ENCODE peak calls at places on chromosomes 11 and 22, in eight cellular contexts. F is HCT116, C is GM12878, Q is hepatocyte, P is astrocyte, Y is GM23338, T is neuronal stem cell, R is HepG2. B is an unnamed sample.

GRCh38 chr22:41070665-41071331 is 21.6 kb upstream of the EP300 start:
- DNase-seq in F (no peak), C (no peak), Q (no peak), P (no peak), Y (no peak), T (no peak), R (no peak), B (no peak)

GRCh38 chr11:26847459-26847858 is 125.6 kb upstream of the SLC5A12 start:
- DNase-seq in F (no peak), C (no peak), Q (no peak), P (no peak), Y (no peak), T (no peak), R (no peak), B (no peak)

GRCh38 chr22:40976866-40977700 is 25.9 kb downstream of the RBX1 start:
- DNase-seq in F (no peak), C (no peak), Q (no peak), P (no peak), Y (no peak), T (no peak), R (no peak), B (no peak)

GRCh38 chr22:20522134-20522827 is 14.9 kb downstream of the MED15 start:
- DNase-seq in F (no peak), C (no peak), Q (no peak), P (no peak), Y (no peak), T (no peak), R (no peak), B (no peak)

GRCh38 chr11:133078591-133079179 is 453.6 kb downstream of the OPCML start:
- DNase-seq in F (no peak), C (no peak), Q (peak), P (no peak), Y (peak), T (peak), R (peak), B (peak)

GRCh38 chr11:68338041-68338800 is 25.8 kb downstream of the LRP5 start:
- DNase-seq in F (no peak), C (no peak), Q (no peak), P (peak), Y (no peak), T (no peak), R (no peak), B (peak)

GRCh38 chr11:129048911-129049310 is 106.2 kb upstream of the TP53AIP1 start:
- DNase-seq in F (no peak), C (no peak), Q (no peak), P (no peak), Y (no peak), T (no peak), R (no peak), B (no peak)

GRCh38 chr11:65279713-65280459 is 18.1 kb downstream of the POLA2 start:
- DNase-seq in F (peak), C (peak), Q (peak), P (peak), Y (no peak), T (no peak), R (peak), B (peak)

GRCh38 chr11:72439455-72439854 is 5.1 kb upstream of the CLPB start:
- DNase-seq in F (no peak), C (no peak), Q (no peak), P (peak), Y (no peak), T (no peak), R (no peak), B (peak)

GRCh38 chr22:50560034-50560433 is 2.7 kb downstream of the SYCE3 start:
- DNase-seq in F (no peak), C (no peak), Q (no peak), P (no peak), Y (no peak), T (no peak), R (no peak), B (no peak)

DNA sequence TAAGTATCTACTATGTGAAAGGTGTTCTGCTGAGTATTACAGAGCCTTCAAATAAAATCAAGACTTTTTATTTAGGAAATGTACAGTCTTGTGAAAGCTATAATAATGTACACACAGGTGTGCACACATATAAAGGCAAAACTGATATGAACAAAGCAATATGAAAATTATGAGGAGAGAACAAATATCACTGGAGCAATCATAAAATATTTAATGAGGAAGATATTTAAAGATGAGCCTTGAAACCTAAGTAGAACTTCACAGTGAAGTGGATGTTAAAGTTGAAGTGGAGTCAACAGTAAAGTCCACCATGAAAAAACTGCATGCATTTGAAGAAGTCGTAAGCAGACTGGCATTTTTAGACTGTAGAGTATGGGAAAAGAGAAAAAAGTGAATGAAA is 18.5 kb downstream of the OR51F1 start:
- DNase-seq in F (no peak), C (no peak), Q (no peak), P (no peak), Y (no peak), T (no peak), R (no peak), B (no peak)
- H2AFZ ChIP-seq in F (no peak), C (no peak), Q (no peak), P (no peak), Y (no peak), T (no peak), R (no peak), B (no peak)

GRCh38 chr11:33996498-33997454 is 54.8 kb upstream of the CAPRIN1 start:
- DNase-seq in F (peak), C (peak), Q (peak), P (peak), Y (peak), T (peak), R (peak), B (peak)
- H2AFZ ChIP-seq in F (peak), C (no peak), Q (peak), P (no peak), Y (peak), T (peak), R (no peak), B (no peak)

GRCh38 chr22:36586852-36587251 is 57.9 kb upstream of the EIF3D start:
- DNase-seq in F (no peak), C (no peak), Q (no peak), P (no peak), Y (no peak), T (no peak), R (no peak), B (no peak)

GRCh38 chr22:36588285-36588684 is 59.3 kb upstream of the EIF3D start:
- DNase-seq in F (no peak), C (no peak), Q (no peak), P (no peak), Y (no peak), T (no peak), R (no peak), B (no peak)

GRCh38 chr22:36585841-36586240 is 56.9 kb upstream of the EIF3D start:
- DNase-seq in F (no peak), C (no peak), Q (no peak), P (no peak), Y (peak), T (no peak), R (no peak), B (no peak)

GRCh38 chr22:36586250-36586649 is 57.3 kb upstream of the EIF3D start:
- DNase-seq in F (no peak), C (no peak), Q (no peak), P (no peak), Y (no peak), T (no peak), R (no peak), B (no peak)

DNA sequence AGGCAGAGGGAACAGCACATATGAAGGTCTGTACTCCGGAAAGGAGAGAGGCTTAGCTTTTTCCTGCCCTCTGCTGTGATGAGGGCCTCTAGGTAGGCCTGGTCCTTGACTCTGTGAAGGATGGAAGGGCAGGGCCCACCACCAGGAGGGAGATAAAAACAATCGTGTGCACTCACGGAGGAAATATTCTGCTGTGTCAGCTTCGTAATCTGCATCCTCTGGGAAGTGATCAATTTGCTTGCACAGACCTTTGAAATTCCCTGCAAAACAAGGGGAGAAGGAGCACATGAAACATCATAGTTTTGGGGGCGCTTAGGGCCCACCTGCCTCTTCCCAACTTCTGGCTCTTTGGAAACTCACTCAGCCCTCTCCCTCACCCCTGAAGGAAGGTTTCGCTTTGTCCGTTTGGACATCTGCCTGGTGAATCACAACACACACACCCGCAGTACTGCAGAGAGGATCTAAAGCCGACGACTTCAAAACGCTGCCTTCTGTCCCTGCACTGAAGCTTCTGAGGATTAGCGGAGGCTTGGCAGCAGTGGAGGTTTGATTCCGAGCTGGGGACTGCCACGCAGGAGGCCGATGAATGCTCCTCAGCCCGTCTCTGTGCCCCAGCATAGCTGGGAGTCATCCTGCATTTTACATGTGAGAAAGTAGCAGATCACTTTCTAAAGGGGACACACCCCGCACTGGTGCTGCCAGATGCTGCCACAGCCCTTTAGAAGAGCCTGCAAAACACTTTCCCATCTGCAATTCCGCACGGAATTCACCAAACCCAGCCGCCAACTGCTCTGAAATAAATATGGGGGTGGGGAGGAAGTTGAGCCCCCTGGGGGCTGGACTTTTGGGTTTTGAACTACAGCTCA is 58.6 kb upstream of the EIF3D start:
- DNase-seq in F (no peak), C (no peak), Q (no peak), P (peak), Y (no peak), T (no peak), R (no peak), B (peak)
- H2AFZ ChIP-seq in F (peak), C (no peak), Q (no peak), P (peak), Y (no peak), T (no peak), R (no peak), B (peak)

DNA sequence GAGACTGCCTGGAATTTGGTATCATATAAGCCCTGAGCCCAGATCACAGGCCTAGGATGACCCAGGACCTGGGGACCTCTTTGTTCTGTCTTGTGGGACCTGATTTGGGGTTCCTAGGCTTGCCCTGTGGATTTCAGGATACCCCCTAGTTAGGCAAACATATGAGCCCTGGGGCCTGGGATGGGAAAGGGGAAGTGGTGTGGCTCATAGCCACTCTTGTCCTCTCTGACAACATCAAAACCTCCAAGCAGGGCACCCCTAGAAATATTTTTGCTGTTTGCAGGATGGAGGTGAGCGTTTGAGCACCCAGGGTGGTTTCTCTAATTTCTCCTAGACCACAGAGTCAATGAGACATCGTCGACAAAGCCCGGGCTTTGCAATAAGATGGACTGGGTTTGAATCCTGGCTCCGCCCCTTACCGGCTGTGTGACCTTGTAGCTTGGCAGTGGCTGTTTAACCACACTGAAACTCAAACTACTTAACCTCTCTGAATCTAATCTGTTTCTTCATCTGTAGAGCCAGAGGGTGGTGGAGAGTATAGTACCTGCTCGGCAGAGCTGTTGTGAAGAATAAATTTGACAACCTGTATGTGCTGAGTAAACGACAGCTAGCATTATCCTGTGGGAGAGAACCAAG is 5.3 kb upstream of the LRRC10B start:
- DNase-seq in F (no peak), C (no peak), Q (no peak), P (no peak), Y (no peak), T (no peak), R (no peak), B (no peak)
- H2AFZ ChIP-seq in F (no peak), C (no peak), Q (no peak), P (no peak), Y (no peak), T (no peak), R (no peak), B (no peak)

DNA sequence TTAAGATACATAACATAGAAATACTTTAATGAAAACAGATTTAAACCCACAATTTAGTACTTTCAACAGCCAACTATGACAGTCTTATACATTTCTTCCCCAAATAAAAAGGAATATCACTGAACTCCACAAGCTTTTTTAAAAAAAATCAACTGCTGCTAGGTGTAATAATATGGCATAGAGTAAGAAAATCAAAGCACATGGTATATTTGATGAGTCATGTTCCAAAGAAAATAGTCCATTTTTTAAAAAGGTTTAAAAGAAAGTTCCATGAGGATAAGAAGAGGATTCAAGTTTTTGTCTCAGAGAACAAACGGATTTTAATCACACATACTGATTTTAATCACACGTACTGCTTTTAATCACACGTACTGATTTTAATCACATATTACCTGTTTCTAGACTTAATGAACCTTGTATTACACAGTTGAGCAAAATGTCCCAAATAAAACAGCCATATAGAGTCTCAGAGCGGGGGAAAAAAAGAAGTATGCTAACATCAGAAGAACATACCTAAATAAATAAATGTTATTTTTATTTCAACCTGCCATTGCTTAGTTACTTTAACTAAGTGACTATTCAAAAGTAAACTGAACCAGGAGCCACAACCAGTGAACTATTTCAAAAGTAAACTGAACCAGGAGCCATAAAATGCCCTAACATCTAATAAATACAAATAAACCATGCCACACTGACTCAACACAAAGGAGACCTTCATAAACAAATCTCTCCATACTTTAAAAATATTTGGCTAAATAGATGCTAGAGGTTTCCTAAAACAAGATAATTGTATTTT is 198.4 kb downstream of the SBF2 start:
- DNase-seq in F (no peak), C (no peak), Q (no peak), P (no peak), Y (no peak), T (no peak), R (no peak), B (no peak)
- H2AFZ ChIP-seq in F (no peak), C (no peak), Q (no peak), P (no peak), Y (no peak), T (no peak), R (no peak), B (no peak)

DNA sequence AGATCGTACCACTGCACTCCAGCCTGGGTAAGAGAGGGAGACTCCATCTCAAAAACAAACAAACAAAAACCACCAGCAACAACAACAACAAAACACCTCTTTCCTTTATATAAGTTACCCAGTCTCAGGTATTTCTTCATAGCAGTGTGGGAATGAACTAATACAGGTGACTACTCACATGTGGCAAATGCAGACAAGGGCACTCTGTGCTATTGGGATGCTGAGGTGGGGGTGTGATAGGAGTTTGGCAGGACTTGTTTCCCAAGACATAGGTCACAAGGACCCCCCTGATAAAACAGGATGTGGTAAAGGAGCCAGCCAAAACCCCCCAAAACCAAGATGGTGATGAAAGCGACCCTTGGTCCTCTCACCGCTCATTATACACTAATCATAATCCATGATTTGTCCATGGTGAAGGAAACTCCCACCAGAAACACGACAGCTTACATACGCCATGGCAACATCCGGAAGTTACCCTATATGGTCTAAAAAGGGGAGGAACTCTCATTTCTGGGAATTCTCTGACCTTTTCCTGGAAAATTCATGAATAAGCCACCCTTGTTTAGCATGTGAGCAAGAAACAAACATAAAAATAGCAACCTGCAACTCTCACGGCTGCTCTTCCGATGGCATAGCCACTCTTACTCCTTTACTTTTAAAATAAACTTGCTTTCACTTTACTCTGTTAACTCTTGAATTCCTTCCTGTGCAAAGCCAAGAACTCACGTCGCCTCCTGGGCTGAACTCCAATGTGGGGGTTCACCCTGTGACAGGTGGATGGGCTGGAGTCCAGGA is 18.8 kb upstream of the INCENP start:
- DNase-seq in F (no peak), C (no peak), Q (no peak), P (peak), Y (no peak), T (no peak), R (no peak), B (peak)
- H2AFZ ChIP-seq in F (no peak), C (peak), Q (no peak), P (no peak), Y (peak), T (peak), R (no peak), B (peak)

GRCh38 chr11:113602483-113602882 is 103.6 kb downstream of the TMPRSS5 start:
- DNase-seq in F (no peak), C (no peak), Q (no peak), P (no peak), Y (no peak), T (no peak), R (no peak), B (no peak)
- H2AFZ ChIP-seq in F (no peak), C (no peak), Q (no peak), P (no peak), Y (peak), T (no peak), R (no peak), B (no peak)

GRCh38 chr11:93001812-93002211 is 32.4 kb downstream of the MTNR1B start:
- DNase-seq in F (no peak), C (no peak), Q (no peak), P (no peak), Y (no peak), T (no peak), R (no peak), B (no peak)

GRCh38 chr11:93000511-93001476 is 31.3 kb downstream of the MTNR1B start:
- DNase-seq in F (peak), C (no peak), Q (no peak), P (peak), Y (no peak), T (no peak), R (peak), B (peak)

GRCh38 chr11:93002380-93002779 is 32.9 kb downstream of the MTNR1B start:
- DNase-seq in F (no peak), C (no peak), Q (no peak), P (no peak), Y (no peak), T (no peak), R (no peak), B (no peak)

DNA sequence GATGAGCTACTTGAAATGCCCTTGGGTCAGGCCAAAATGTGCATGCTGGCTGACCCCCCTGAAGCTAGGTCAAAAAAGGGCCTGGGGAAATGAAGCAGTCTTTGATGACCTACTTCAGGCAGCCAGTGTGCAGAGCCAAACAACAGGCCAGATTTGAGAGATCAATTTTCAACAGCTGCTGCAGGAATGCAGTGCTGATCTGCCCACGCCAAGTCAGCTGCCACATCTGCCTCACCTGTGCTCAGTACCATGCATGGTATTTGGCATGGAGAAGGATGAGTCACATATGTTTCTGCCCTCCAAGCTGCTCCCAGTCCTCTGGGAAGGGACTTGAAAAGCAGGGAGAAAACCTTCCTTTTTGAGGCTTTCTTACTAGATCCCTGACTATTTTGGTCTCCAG is 35.8 kb downstream of the MTNR1B start:
- DNase-seq in F (no peak), C (no peak), Q (no peak), P (peak), Y (no peak), T (no peak), R (no peak), B (peak)
- H2AFZ ChIP-seq in F (no peak), C (no peak), Q (no peak), P (no peak), Y (no peak), T (no peak), R (no peak), B (no peak)

DNA sequence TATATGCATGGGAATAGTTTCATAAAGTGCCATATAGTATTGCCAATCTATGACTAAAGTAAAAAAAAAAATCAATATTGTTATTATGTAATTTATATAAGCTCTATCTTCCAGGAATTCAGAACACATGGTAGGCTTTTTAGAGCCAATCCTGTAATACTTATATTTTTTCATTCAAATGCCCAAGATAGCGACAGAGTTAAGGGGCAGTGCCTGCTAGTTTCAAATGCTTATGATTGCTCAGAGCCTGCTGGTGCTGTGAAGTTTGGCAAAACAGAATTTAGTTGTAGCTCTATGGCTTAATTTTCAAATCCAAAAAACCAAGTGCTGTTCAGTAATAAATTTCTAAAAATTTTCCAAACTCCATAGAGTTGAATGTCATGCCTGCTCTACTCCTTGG is 39.0 kb upstream of the BLID start:
- DNase-seq in F (no peak), C (no peak), Q (no peak), P (no peak), Y (no peak), T (no peak), R (no peak), B (no peak)
- H2AFZ ChIP-seq in F (no peak), C (no peak), Q (no peak), P (no peak), Y (no peak), T (no peak), R (no peak), B (no peak)